ENCODE peak calls at places on chromosomes 16 and 17, in five cellular contexts. T is tibial artery, B is WTC11, S is omental fat pad, I is fibroblast of pulmonary artery. H is an unnamed sample.

GRCh38 chr17:41522301-41523224 is 3.9 kb upstream of the KRT15 start:
- DNase-seq in I (no peak), S (no peak), B (no peak), T (no peak), H (no peak)

GRCh38 chr16:11742041-11742535 is 569 bp downstream of the TXNDC11 start:
- DNase-seq in I (no peak), B (no peak), T (peak), S (no peak), H (peak)

GRCh38 chr17:80884811-80885210 is 106.8 kb upstream of the CHMP6 start:
- DNase-seq in T (no peak), S (no peak), I (no peak), B (no peak), H (peak)

GRCh38 chr17:36728030-36728991 is 126.9 kb downstream of the MRM1 start:
- DNase-seq in T (no peak), S (no peak), B (no peak), I (no peak), H (no peak)

GRCh38 chr17:7266784-7267183 is 4.5 kb upstream of the CLDN7 start:
- DNase-seq in B (no peak), S (no peak), I (no peak), T (no peak), H (no peak)

GRCh38 chr17:76793775-76794174 is 55.9 kb downstream of the MFSD11 start:
- DNase-seq in T (no peak), I (peak), B (no peak), S (no peak), H (no peak)

GRCh38 chr17:21464611-21465021 is 88.5 kb downstream of the KCNJ12 start:
- DNase-seq in T (no peak), B (peak), I (no peak), S (no peak), H (no peak)

GRCh38 chr16:89365044-89365467 is 125.3 kb downstream of the ANKRD11 start:
- DNase-seq in T (no peak), S (no peak), I (peak), B (no peak), H (peak)

GRCh38 chr16:5944971-5945370 is 847.4 kb upstream of the EEF2KMT start:
- DNase-seq in T (no peak), B (no peak), S (no peak), I (no peak), H (no peak)

GRCh38 chr16:928526-928925 is 42.3 kb downstream of the LMF1 start:
- DNase-seq in I (no peak), B (no peak), S (no peak), T (no peak), H (no peak)

GRCh38 chr16:59198487-59198886 is 464.4 kb upstream of the GOT2 start:
- DNase-seq in I (no peak), T (no peak), B (no peak), S (no peak), H (no peak)
- TF ChIP-seq CTCF in I (no peak), T (no peak), B (no peak), S (no peak), H (no peak)

DNA sequence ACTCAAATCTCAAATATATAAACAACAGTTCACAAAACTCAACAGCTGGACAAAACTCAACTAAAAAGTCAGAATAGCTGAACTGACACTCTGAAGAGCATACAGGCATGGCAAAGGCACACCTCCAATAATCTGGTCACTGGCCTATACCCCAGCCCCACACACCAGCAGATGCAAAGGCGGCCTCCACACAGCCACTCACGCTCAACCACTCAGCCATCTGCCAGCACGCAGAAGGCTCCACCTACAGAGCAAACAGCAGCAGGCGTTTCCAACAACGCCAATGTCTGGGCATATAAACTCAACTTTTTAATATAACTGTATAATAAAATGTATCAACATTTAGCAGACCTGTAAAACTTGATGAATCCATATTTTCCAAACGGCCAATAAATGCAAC is 17.2 kb downstream of the USP7 start:
- DNase-seq in T (no peak), B (no peak), S (no peak), I (no peak), H (no peak)
- TF ChIP-seq CTCF in T (no peak), B (no peak), S (no peak), I (no peak), H (no peak)

GRCh38 chr16:76668207-76668725 is 391.1 kb downstream of the CNTNAP4 start:
- DNase-seq in I (no peak), T (no peak), B (peak), S (no peak), H (no peak)

GRCh38 chr16:76661691-76662090 is 384.5 kb downstream of the CNTNAP4 start:
- DNase-seq in I (no peak), B (no peak), S (no peak), T (no peak), H (no peak)

GRCh38 chr16:76669288-76669687 is 392.1 kb downstream of the CNTNAP4 start:
- DNase-seq in B (no peak), S (no peak), T (no peak), I (no peak), H (no peak)

GRCh38 chr16:76670125-76670857 is 393.1 kb downstream of the CNTNAP4 start:
- DNase-seq in B (no peak), I (no peak), T (no peak), S (no peak), H (no peak)

GRCh38 chr16:76665571-76666275 is 388.5 kb downstream of the CNTNAP4 start:
- DNase-seq in S (no peak), B (no peak), I (no peak), T (no peak), H (no peak)
- TF ChIP-seq CTCF in S (no peak), B (no peak), I (peak), T (no peak), H (no peak)

GRCh38 chr17:10633738-10634379 is 23.2 kb downstream of the MYH3 start:
- DNase-seq in B (no peak), I (no peak), S (no peak), T (no peak), H (no peak)

GRCh38 chr17:10631048-10631700 is 25.9 kb downstream of the MYH3 start:
- DNase-seq in I (peak), S (no peak), B (peak), T (no peak), H (no peak)

GRCh38 chr17:10638151-10638550 is 19.0 kb downstream of the MYH3 start:
- DNase-seq in S (no peak), B (no peak), I (no peak), T (no peak), H (no peak)

GRCh38 chr17:10631701-10632100 is 25.4 kb downstream of the MYH3 start:
- DNase-seq in I (no peak), S (no peak), T (no peak), B (no peak), H (no peak)

GRCh38 chr17:10635290-10635689 is 21.8 kb downstream of the MYH3 start:
- DNase-seq in I (no peak), S (no peak), B (peak), T (no peak), H (no peak)
- TF ChIP-seq CTCF in I (no peak), S (no peak), B (no peak), T (no peak), H (no peak)

DNA sequence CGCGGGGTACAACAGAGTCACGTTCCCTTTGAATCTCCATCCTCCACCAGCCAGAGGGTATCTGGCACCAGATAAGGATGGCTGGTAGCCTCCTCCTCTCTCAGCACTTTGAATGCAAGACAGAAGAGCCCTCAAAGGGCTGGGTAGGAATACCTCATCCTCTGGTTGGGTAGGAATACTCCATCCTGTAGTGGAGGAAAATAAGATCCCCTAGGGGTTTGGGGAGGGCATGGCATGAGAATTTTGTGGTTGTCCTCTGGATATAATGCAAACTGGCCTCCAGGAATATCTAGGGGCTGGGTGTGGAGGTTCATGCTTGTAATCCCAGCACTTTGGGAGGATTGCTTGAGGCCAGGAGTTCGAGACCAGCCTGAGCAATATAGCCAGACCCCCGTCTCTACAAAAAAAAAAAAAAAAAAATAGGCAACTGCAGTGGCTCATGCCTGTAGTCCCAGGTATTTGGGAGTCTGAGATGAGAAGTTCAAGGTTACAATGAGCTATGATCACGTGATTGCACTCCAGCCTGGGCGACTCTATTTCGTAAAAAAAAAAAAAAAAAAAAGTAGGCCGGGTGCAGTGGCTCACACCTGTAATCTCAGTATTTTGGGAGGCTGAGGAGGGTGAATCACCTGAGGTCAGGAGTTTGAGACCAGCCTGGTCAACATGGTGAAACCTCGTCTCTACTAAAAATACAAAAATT is 2.7 kb downstream of the IGFBP4 start:
- DNase-seq in I (peak), B (no peak), T (no peak), S (no peak), H (no peak)
- TF ChIP-seq CTCF in I (peak), B (no peak), T (peak), S (no peak), H (no peak)

H was measured in CD14-positive monocyte.